ENCODE peak calls at places on chromosome 1, in eight cellular contexts. P, W, Q, G, E, D, U and L are unnamed samples. For H3K4me1, the result is how much of the 10 kb centered on the place peaks cover.

GRCh38 chr1:43349594-43350306 is 9.0 kb upstream of the CDC20 start:
- DNase-seq in P (peak), W (no peak), Q (peak), G (no peak), E (no peak), D (peak), U (peak), L (no peak)

GRCh38 chr1:231039161-231040018 is 664 bp downstream of the FAM89A start:
- DNase-seq in P (peak), W (no peak), Q (peak), G (no peak), E (peak), D (peak), U (peak), L (no peak)

GRCh38 chr1:150267896-150268295 is 920 bp downstream of the APH1A start:
- DNase-seq in P (no peak), W (no peak), Q (no peak), G (no peak), E (no peak), D (no peak), U (no peak), L (no peak)

GRCh38 chr1:51627672-51628071 is 10.8 kb downstream of the OSBPL9 start:
- DNase-seq in P (peak), W (no peak), Q (peak), G (no peak), E (peak), D (peak), U (no peak), L (no peak)

GRCh38 chr1:7505094-7505838 is 265.8 kb upstream of the VAMP3 start:
- DNase-seq in P (no peak), W (no peak), Q (no peak), G (no peak), E (no peak), D (no peak), U (no peak), L (no peak)

GRCh38 chr1:182355718-182356098 is 35.9 kb downstream of the GLUL start:
- DNase-seq in P (no peak), W (no peak), Q (no peak), G (no peak), E (no peak), D (no peak), U (no peak), L (no peak)

GRCh38 chr1:35561297-35561971 is 3.8 kb downstream of the NCDN start:
- DNase-seq in P (no peak), W (no peak), Q (no peak), G (no peak), E (no peak), D (no peak), U (no peak), L (no peak)

GRCh38 chr1:231419738-231420298 is 2.3 kb downstream of the EGLN1 start:
- DNase-seq in P (peak), W (no peak), Q (peak), G (no peak), E (no peak), D (peak), U (no peak), L (no peak)

GRCh38 chr1:185317886-185318310 is 855 bp upstream of the IVNS1ABP start:
- DNase-seq in P (no peak), W (no peak), Q (peak), G (peak), E (peak), D (peak), U (peak), L (no peak)

GRCh38 chr1:31675161-31675560 is 28.7 kb downstream of the COL16A1 start:
- DNase-seq in P (no peak), W (no peak), Q (no peak), G (no peak), E (no peak), D (no peak), U (no peak), L (no peak)

GRCh38 chr1:155706101-155706619 is 17.3 kb downstream of the DAP3 start:
- DNase-seq in P (no peak), W (no peak), Q (peak), G (no peak), E (no peak), D (no peak), U (no peak), L (no peak)

GRCh38 chr1:87928623-87929022 is 599.9 kb downstream of the LMO4 start:
- DNase-seq in P (no peak), W (no peak), Q (no peak), G (no peak), E (no peak), D (no peak), U (no peak), L (no peak)

GRCh38 chr1:19844726-19845125 is 29.6 kb upstream of the RNF186 start:
- DNase-seq in P (no peak), W (no peak), Q (no peak), G (no peak), E (no peak), D (no peak), U (no peak), L (no peak)

GRCh38 chr1:8373547-8374270 is 55.8 kb downstream of the SLC45A1 start:
- DNase-seq in P (peak), W (peak), Q (peak), G (peak), E (no peak), D (no peak), U (peak), L (no peak)

GRCh38 chr1:169929210-169929526 is 35.5 kb upstream of the SCYL3 start:
- DNase-seq in P (no peak), W (no peak), Q (no peak), G (no peak), E (no peak), D (no peak), U (no peak), L (no peak)

GRCh38 chr1:231605389-231606100 is 21.0 kb upstream of the DISC1 start:
- DNase-seq in P (no peak), W (no peak), Q (no peak), G (no peak), E (no peak), D (no peak), U (no peak), L (no peak)

GRCh38 chr1:5998051-5998905 is 6.1 kb upstream of the NPHP4 start:
- DNase-seq in P (no peak), W (no peak), Q (no peak), G (no peak), E (no peak), D (no peak), U (peak), L (no peak)

GRCh38 chr1:187624812-187625542 is 796.2 kb downstream of the PLA2G4A start:
- DNase-seq in P (no peak), W (no peak), Q (peak), G (no peak), E (no peak), D (no peak), U (no peak), L (no peak)

GRCh38 chr1:16398371-16398953 is 31.4 kb downstream of the SZRD1 start:
- DNase-seq in P (no peak), W (no peak), Q (no peak), G (no peak), E (no peak), D (no peak), U (no peak), L (no peak)

GRCh38 chr1:111653695-111654094 is 34.1 kb downstream of the RAP1A start:
- DNase-seq in P (no peak), W (no peak), Q (no peak), G (no peak), E (no peak), D (no peak), U (no peak), L (no peak)

GRCh38 chr1:180504186-180504585 is 1.8 kb upstream of the ACBD6 start:
- DNase-seq in P (no peak), W (no peak), Q (peak), G (no peak), E (no peak), D (no peak), U (no peak), L (no peak)

GRCh38 chr1:230891984-230892383 is 23.7 kb upstream of the C1orf198 start:
- DNase-seq in P (no peak), W (no peak), Q (no peak), G (no peak), E (no peak), D (no peak), U (no peak), L (no peak)

GRCh38 chr1:181104042-181104789 is 15.7 kb downstream of the IER5 start:
- DNase-seq in P (no peak), W (no peak), Q (no peak), G (no peak), E (no peak), D (no peak), U (no peak), L (no peak)

GRCh38 chr1:110060034-110060661 is 10.3 kb downstream of the ALX3 start:
- DNase-seq in P (peak), W (peak), Q (peak), G (peak), E (peak), D (peak), U (peak), L (no peak)

GRCh38 chr1:207779008-207779407 is 27.2 kb downstream of the CD46 start:
- DNase-seq in P (no peak), W (no peak), Q (no peak), G (no peak), E (no peak), D (no peak), U (no peak), L (no peak)

GRCh38 chr1:209704584-209704983 is at the start of gene HSD11B1:
- DNase-seq in P (no peak), W (peak), Q (peak), G (peak), E (no peak), D (no peak), U (peak), L (peak)

GRCh38 chr1:117656202-117656641 is 50.4 kb downstream of the TENT5C start:
- DNase-seq in P (no peak), W (no peak), Q (no peak), G (no peak), E (peak), D (peak), U (no peak), L (no peak)

GRCh38 chr1:24964811-24965570 is 34.9 kb upstream of the RUNX3 start:
- DNase-seq in P (no peak), W (no peak), Q (peak), G (no peak), E (peak), D (peak), U (peak), L (no peak)

GRCh38 chr1:206420471-206420870 is 49.8 kb upstream of the IKBKE start:
- DNase-seq in P (no peak), W (no peak), Q (no peak), G (no peak), E (no peak), D (no peak), U (no peak), L (no peak)

GRCh38 chr1:195804547-195804946 is 803.7 kb downstream of the KCNT2 start:
- DNase-seq in P (no peak), W (no peak), Q (no peak), G (no peak), E (no peak), D (no peak), U (no peak), L (no peak)

DNA sequence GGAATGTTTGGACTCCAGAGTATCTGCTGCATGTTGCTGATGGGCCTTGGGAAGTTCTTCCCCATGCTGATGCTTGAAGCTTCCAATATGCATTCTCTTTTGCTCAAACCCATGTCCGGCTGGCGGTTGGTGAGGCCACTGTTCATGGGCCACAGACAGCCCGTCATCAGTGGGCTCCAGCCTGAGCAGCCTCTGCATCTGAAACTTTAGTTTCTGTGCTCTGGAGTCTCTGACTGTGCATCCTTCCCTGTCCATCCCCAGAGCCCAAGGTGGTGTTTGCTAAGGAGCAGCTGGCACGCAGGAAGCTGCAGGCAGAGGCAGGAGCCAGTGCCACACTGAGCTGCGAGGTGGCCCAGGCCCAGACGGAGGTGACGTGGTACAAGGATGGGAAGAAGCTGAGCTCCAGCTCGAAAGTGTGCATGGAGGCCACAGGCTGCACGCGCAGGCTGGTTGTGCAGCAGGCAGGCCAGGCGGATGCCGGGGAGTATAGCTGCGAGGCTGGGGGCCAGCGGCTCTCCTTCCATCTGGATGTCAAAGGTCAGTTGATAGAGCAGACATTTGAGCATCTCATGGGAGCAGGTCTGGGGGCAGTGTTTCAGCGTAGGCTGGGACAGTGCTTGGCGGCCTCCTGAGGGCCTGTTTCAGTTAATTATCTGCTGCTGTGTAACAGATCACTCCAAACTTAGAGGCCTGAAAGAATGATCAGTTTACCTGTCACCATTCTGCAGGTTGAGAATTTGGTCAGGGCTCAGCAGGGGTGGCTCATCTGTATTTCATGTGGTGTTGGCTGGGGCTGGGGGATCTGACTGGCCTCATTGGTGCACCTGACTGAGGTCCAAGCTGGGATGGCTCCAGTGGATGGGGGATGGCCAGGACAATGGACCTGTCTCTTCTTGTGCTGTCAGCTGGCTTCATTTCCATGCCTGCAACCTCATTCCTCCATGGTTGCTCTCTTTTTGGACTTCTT is 16.6 kb downstream of the OBSCN start:
- DNase-seq in P (no peak), W (no peak), Q (no peak), G (no peak), E (no peak), D (no peak), U (no peak), L (no peak)
- H3K4me3 ChIP-seq in P (no peak), W (no peak), Q (no peak), G (no peak), E (no peak), D (no peak), U (no peak), L (no peak)

DNA sequence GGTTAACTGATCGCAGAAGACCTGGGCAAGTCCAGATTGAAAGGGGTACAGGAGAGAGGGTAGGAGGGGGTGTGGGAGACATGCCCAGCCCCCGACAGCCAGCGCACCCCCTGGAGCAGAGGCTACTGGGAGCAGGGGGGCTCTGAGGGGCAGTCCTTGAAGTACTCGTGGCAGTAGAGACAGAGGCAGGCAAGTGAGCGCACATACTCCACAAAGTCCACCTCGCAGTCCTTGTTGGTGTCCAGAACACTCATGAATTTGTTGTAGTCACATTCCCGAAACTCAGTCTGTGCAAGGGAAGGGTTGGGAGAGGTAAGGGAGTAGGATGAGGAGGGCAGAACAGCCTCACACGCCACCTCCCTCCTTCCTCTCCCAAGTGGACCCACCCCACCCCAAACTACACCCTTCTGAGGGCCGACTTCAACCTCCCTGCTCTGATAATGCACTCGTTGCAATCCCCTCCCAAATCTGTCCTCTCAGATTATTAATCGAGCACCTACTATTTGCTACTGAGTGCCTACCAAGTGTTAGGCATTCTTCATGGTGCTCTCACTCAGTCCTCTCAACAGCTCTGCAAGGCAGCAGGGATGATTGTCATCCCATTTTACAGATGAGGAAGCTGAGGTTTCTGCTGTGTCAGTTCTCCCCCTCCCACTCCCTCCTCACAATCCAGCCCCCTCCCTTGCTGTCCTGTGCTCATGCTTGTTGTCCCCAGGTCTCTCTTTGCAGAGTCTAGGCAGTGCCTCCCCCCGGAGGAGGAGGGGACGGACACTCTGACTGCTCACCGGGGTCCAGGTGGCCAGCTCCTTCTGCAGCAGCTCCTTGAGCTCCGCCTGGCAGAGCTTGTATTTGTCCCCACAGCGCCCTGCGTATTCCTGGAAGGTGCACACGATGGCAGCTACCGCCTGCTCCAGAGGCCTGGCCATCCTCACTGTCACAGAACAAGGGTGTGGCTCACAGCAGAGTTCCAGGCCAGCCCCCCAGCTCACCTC is 1.2 kb downstream of the S100A3 start:
- DNase-seq in P (no peak), W (peak), Q (no peak), G (no peak), E (no peak), D (no peak), U (no peak), L (no peak)
- H3K4me1 ChIP-seq in P (under half), W (under half), Q (half or more), G (half or more), E (under half), D (under half), U (under half), L (half or more)

GRCh38 chr1:203475012-203475981 is at the start of gene PRELP:
- DNase-seq in P (peak), W (peak), Q (no peak), G (no peak), E (no peak), D (no peak), U (peak), L (no peak)
- H3K27ac ChIP-seq in P (peak), W (peak), Q (no peak), G (peak), E (no peak), D (no peak), U (peak), L (peak)

GRCh38 chr1:220878223-220879081 is 791 bp upstream of the HLX start:
- DNase-seq in P (peak), W (no peak), Q (peak), G (no peak), E (no peak), D (no peak), U (peak), L (no peak)

GRCh38 chr1:220880726-220881506 is 1.7 kb downstream of the HLX start:
- DNase-seq in P (peak), W (peak), Q (peak), G (peak), E (no peak), D (no peak), U (peak), L (no peak)

GRCh38 chr1:220880367-220880680 is 1.1 kb downstream of the HLX start:
- DNase-seq in P (no peak), W (no peak), Q (no peak), G (no peak), E (no peak), D (no peak), U (no peak), L (no peak)

GRCh38 chr1:220879090-220879508 is at the start of gene HLX:
- DNase-seq in P (peak), W (peak), Q (peak), G (peak), E (no peak), D (no peak), U (peak), L (peak)

DNA sequence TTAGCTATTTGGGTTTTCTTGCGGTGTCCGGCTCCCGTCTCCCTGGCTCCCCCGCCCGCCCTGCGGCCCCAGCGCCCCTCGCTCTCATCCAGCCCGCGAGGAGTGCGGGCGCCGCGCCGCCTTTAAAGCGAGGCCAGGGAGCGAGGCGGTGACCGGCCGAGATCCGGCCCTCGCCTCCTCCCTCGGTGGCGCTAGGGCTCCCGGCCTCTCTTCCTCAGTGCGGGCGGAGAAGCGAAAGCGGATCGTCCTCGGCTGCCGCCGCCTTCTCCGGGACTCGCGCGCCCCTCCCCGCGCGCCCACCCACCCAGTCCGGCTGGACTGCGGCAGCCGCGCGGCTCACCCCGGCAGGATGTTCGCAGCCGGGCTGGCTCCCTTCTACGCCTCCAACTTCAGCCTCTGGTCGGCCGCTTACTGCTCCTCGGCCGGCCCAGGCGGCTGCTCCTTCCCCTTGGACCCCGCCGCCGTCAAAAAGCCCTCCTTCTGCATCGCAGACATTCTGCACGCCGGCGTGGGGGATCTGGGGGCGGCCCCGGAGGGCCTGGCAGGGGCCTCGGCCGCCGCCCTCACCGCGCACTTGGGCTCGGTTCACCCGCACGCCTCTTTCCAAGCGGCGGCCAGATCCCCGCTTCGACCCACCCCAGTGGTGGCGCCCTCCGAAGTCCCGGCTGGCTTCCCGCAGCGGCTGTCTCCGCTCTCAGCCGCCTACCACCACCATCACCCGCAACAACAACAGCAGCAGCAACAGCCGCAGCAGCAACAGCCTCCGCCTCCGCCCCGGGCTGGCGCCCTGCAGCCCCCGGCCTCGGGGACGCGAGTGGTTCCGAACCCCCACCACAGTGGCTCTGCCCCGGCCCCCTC is 495 bp downstream of the HLX start:
- DNase-seq in P (peak), W (peak), Q (peak), G (no peak), E (no peak), D (no peak), U (peak), L (no peak)
- H3K4me3 ChIP-seq in P (peak), W (peak), Q (peak), G (peak), E (no peak), D (no peak), U (peak), L (peak)